ENCODE peak calls at places on chromosomes 7 and 10, in seven cellular contexts. M is GM19239; S is type B pancreatic cell; H is stimulated activated naive B cell treated with anti-CD40 and anti-IgM and Interleukin-4, amounts not matched to agents 10 μg/mL and 1 μg/mL and 100 μg/mL, for 72 hours; U is stimulated activated CD4-positive, alpha-beta T cell treated with anti-CD3 and anti-CD28 coated beads, Interleukin-2, amount 100 ng/mL, for 4 hours; F is GM13977; X is activated CD8-positive, alpha-beta memory T cell treated with anti-CD3 and anti-CD28 coated beads, Interleukin-2, amount 50 U/mL, for 48 hours. A is an unnamed sample.
A peak's percentile ranks its signal among the peaks of the same experiment; 100 is the strongest.

GRCh38 chr10:110457851-110458582 is 39.7 kb upstream of the DUSP5 start:
- DNase-seq in H (peak; percentile 31), M (no peak), U (no peak), X (peak; percentile 46), S (no peak), F (no peak), A (no peak)

GRCh38 chr7:131625817-131626372 is 69.5 kb upstream of the PODXL start:
- DNase-seq in X (no peak), F (no peak), U (no peak), H (no peak), M (no peak), S (no peak), A (peak; percentile 60)

GRCh38 chr7:1924185-1924817 is 254.2 kb downstream of the ELFN1 start:
- DNase-seq in X (no peak), S (no peak), F (peak; percentile 81), H (peak; percentile 17), U (no peak), M (no peak), A (no peak)

GRCh38 chr10:63681965-63682704 is 160.9 kb downstream of the REEP3 start:
- DNase-seq in M (no peak), H (no peak), F (no peak), S (no peak), X (no peak), U (no peak), A (peak; percentile 65)

GRCh38 chr10:83542774-83543291 is 596.5 kb upstream of the GHITM start:
- DNase-seq in U (no peak), M (no peak), X (no peak), S (no peak), H (no peak), F (peak; percentile 35), A (peak; percentile 49)

GRCh38 chr10:110735620-110736027 is 91.5 kb downstream of the RBM20 start:
- DNase-seq in X (no peak), U (no peak), M (no peak), H (no peak), S (no peak), F (no peak), A (no peak)

GRCh38 chr7:2629740-2630681 is 1.8 kb upstream of the TTYH3 start:
- DNase-seq in X (no peak), U (no peak), F (no peak), M (no peak), H (no peak), S (no peak), A (peak; percentile 52)

GRCh38 chr10:88874271-88874670 is 5.8 kb upstream of the STAMBPL1 start:
- DNase-seq in U (no peak), M (no peak), H (no peak), X (no peak), F (no peak), S (no peak), A (no peak)

GRCh38 chr7:22572937-22573336 is 72.9 kb upstream of the STEAP1B start:
- DNase-seq in U (no peak), X (no peak), F (no peak), S (no peak), M (no peak), H (no peak), A (peak; percentile 98)

GRCh38 chr10:3080608-3081007 is 13.3 kb downstream of the PFKP start:
- DNase-seq in H (no peak), S (no peak), M (no peak), U (no peak), F (no peak), X (no peak), A (no peak)

GRCh38 chr7:129069021-129069420 is 14.1 kb upstream of the TNPO3 start:
- DNase-seq in M (no peak), U (no peak), F (no peak), H (no peak), S (no peak), X (no peak), A (no peak)

GRCh38 chr10:67818323-67818722 is 19.7 kb downstream of the DNAJC12 start:
- DNase-seq in F (no peak), S (no peak), M (no peak), H (no peak), X (no peak), U (no peak), A (peak; percentile 86)

GRCh38 chr10:11867497-11867896 is 44.3 kb downstream of the PROSER2 start:
- DNase-seq in H (no peak), F (no peak), S (no peak), U (no peak), M (no peak), X (no peak), A (no peak)

GRCh38 chr7:26843696-26844095 is 20.7 kb downstream of the SKAP2 start:
- DNase-seq in H (no peak), M (no peak), X (no peak), F (no peak), U (no peak), S (no peak), A (peak; percentile 8)

A was measured in epithelial cell of esophagus.